ENCODE peak calls at places on chromosome 13, in ten cellular contexts. W is A549, X is right lobe of liver, P is small intestine, F is transverse colon, N is kidney epithelial cell, U is neural progenitor cell, Q is left ventricle myocardium inferior, Z is colonic mucosa, H is PC-9. M is an unnamed sample.

GRCh38 chr13:52162279-52163101 is 3.1 kb upstream of the NEK3 start:
- DNase-seq in U (peak; percentile 31), X (no peak), Z (no peak), Q (no peak), F (no peak), N (no peak), W (no peak), P (peak; percentile 56), H (no peak), M (no peak)

GRCh38 chr13:31101511-31102170 is 60.1 kb downstream of the HSPH1 start:
- DNase-seq in P (no peak), W (no peak), U (no peak), Z (no peak), H (no peak), Q (peak; percentile 43), X (no peak), F (no peak), N (no peak), M (peak; percentile 35)

GRCh38 chr13:19967619-19968018 is 9.1 kb downstream of the ZMYM2 start:
- DNase-seq in H (no peak), Q (no peak), Z (no peak), N (no peak), W (no peak), X (no peak), F (no peak), U (no peak), P (no peak), M (no peak)

GRCh38 chr13:95217920-95218830 is 83.1 kb downstream of the ABCC4 start:
- DNase-seq in X (no peak), H (peak; percentile 91), U (no peak), N (no peak), F (no peak), P (no peak), W (peak; percentile 15), Q (no peak), Z (no peak), M (no peak)

GRCh38 chr13:48487968-48488367 is 44.9 kb downstream of the RCBTB2 start:
- DNase-seq in F (no peak), Q (no peak), N (no peak), W (no peak), H (no peak), P (no peak), X (no peak), U (no peak), Z (no peak), M (no peak)

GRCh38 chr13:47545206-47545605 is 455.9 kb downstream of the SUCLA2 start:
- DNase-seq in F (no peak), H (no peak), P (no peak), N (no peak), Z (no peak), Q (no peak), X (no peak), U (no peak), W (no peak), M (peak; percentile 60)

GRCh38 chr13:74093691-74094090 is 40.5 kb downstream of the KLF12 start:
- DNase-seq in F (no peak), H (no peak), N (no peak), W (no peak), Q (no peak), Z (no peak), U (no peak), P (no peak), X (no peak), M (peak; percentile 39)

GRCh38 chr13:92590503-92590908 is 636.1 kb upstream of the GPC6 start:
- DNase-seq in P (no peak), U (no peak), W (no peak), Q (no peak), H (no peak), X (no peak), N (no peak), F (no peak), Z (no peak), M (no peak)

GRCh38 chr13:97802213-97802612 is 151.3 kb upstream of the IPO5 start:
- DNase-seq in W (no peak), H (no peak), F (no peak), U (no peak), Q (no peak), P (no peak), N (no peak), X (no peak), Z (no peak), M (no peak)

GRCh38 chr13:50699874-50700663 is 143.4 kb downstream of the DLEU7 start:
- DNase-seq in U (peak; percentile 38), P (no peak), N (no peak), H (no peak), W (no peak), F (no peak), Z (no peak), Q (no peak), X (no peak), M (no peak)

GRCh38 chr13:27789153-27789494 is 3.2 kb upstream of the GSX1 start:
- DNase-seq in Z (no peak), U (no peak), Q (no peak), F (no peak), H (no peak), N (no peak), W (no peak), X (no peak), P (no peak), M (no peak)

GRCh38 chr13:51585696-51586095 is 1.4 kb downstream of the WDFY2 start:
- DNase-seq in U (no peak), X (no peak), Q (no peak), W (no peak), P (no peak), Z (no peak), F (no peak), N (no peak), H (no peak), M (peak; percentile 52)

GRCh38 chr13:72651196-72651595 is 76.2 kb downstream of the MZT1 start:
- DNase-seq in Z (no peak), X (no peak), N (no peak), U (peak; percentile 58), F (no peak), P (peak; percentile 20), H (no peak), Q (no peak), W (no peak), M (no peak)

GRCh38 chr13:113996912-113997745 is 23.3 kb upstream of the C13orf46 start:
- DNase-seq in H (peak; percentile 65), U (no peak), W (no peak), P (no peak), X (peak; percentile 29), Z (no peak), N (no peak), Q (no peak), F (no peak), M (no peak)

GRCh38 chr13:51397262-51397933 is 55.4 kb downstream of the INTS6 start:
- DNase-seq in Z (no peak), Q (no peak), F (peak; percentile 10), P (no peak), H (peak; percentile 36), W (peak; percentile 31), U (peak; percentile 21), X (no peak), N (no peak), M (peak; percentile 94)

GRCh38 chr13:111187879-111188643 is 73.0 kb downstream of the ARHGEF7 start:
- DNase-seq in N (no peak), H (no peak), F (no peak), X (no peak), P (peak; percentile 37), Z (no peak), U (no peak), W (no peak), Q (no peak), M (no peak)

GRCh38 chr13:99985886-99986527 is 4.4 kb downstream of the ZIC2 start:
- DNase-seq in F (no peak), H (no peak), Q (no peak), Z (no peak), N (no peak), P (no peak), U (peak; percentile 27), X (no peak), W (no peak), M (no peak)
- H3K4me3 ChIP-seq in F (no peak overlapping the region), H (no peak overlapping the region), Q (no peak overlapping the region), Z (no peak overlapping the region), N (no peak overlapping the region), P (no peak overlapping the region), U (peak overlapping the region; percentile 67), X (no peak overlapping the region), W (peak overlapping the region; percentile 92), M (no peak overlapping the region)

DNA sequence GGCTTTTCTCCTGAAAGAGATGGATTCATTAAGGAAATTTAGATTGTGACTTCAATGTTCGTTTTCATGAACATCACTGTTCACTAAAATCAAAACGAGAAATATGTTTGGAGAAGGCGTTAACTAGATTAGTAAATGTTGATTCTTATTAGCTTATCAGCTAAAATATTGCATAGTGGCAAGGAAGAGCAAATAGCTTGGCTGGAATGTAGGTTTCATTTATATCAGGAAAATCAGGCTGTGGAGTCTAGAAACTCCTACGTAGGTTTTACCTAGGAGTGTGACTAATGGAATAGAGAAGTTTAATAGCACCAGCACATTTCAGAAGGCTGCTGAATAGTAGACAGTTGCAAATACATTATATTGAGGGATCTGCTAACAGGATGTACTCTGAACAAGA is 344.9 kb downstream of the LIG4 start:
- DNase-seq in H (no peak), N (no peak), F (no peak), Q (no peak), Z (no peak), U (no peak), X (no peak), P (no peak), W (no peak), M (no peak)
- H3K4me3 ChIP-seq in H (no peak overlapping the region), N (no peak overlapping the region), F (no peak overlapping the region), Q (no peak overlapping the region), Z (no peak overlapping the region), U (no peak overlapping the region), X (no peak overlapping the region), P (no peak overlapping the region), W (no peak overlapping the region), M (no peak overlapping the region)

GRCh38 chr13:106917024-106917491 is 349.1 kb upstream of the ARGLU1 start:
- DNase-seq in U (peak; percentile 42), F (no peak), W (no peak), H (no peak), N (no peak), Q (peak; percentile 33), X (no peak), Z (no peak), P (no peak), M (peak; percentile 5)
- H3K4me3 ChIP-seq in U (peak overlapping the region; percentile 46), F (peak overlapping the region; percentile 53), W (peak overlapping the region; percentile 44), H (no peak overlapping the region), N (peak overlapping the region; percentile 48), Q (peak overlapping the region; percentile 67), X (peak overlapping the region; percentile 54), Z (peak overlapping the region; percentile 56), P (peak overlapping the region; percentile 50), M (peak overlapping the region; percentile 77)

DNA sequence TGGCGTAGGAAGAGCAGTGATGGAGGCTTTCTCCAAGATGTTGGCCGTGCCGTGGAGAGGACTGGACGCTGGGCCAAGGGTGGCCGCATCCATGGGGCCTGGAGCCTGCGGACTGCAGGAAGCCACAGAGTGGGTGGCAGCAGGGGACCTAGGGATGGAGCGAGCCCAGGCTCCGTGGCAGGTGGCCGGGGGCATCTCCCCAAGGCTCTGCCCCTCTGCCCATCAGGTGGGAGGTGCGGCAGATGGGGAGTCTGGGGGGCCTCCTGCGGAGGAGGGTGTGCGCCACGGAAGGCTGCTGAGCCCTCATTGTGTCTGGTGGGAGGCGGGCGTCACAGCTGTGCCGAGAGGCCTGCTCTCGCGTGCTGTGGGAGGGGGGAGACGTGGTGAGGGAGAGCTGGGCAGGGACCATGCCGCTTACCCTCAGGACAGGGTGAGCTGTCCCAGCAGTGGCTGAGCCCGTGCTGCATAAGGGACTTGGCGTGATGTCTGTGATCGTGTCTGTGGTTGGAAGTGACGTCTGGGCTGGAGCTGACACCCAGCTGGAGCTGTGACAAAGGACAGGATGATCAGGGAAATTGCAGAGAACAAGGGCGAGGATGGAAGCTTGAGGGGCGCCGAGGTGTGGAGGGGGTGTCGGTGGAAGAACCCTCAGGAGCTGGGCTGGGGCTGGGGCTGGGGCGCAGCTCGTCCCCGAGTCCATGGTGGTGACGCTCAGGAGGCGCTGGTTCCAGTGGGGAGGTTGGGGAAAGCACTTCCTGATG is 13.4 kb downstream of the MCF2L start:
- DNase-seq in P (no peak), W (no peak), X (no peak), Z (no peak), Q (no peak), U (no peak), N (no peak), F (no peak), H (no peak), M (no peak)
- H3K4me3 ChIP-seq in P (no peak overlapping the region), W (no peak overlapping the region), X (no peak overlapping the region), Z (no peak overlapping the region), Q (peak overlapping the region; percentile 69), U (no peak overlapping the region), N (no peak overlapping the region), F (no peak overlapping the region), H (no peak overlapping the region), M (no peak overlapping the region)

M was measured in AG10803.